ENCODE peak calls at places on chromosomes 1 and 21, in six cellular contexts. T is neural crest cell; D is CD8-positive, alpha-beta memory T cell; G is activated CD8-positive, alpha-beta memory T cell treated with anti-CD3 and anti-CD28 coated beads, Interleukin-2, amount 50 U/mL, for 4 hours; P is fibroblast of villous mesenchyme; F is fibroblast of lung. I is an unnamed sample.

GRCh38 chr1:117017648-117018047 is 16.1 kb downstream of the CD101 start:
- DNase-seq in T (no peak), D (no peak), G (no peak), P (no peak), F (peak; percentile 39), I (no peak)

GRCh38 chr1:39230261-39231190 is 26.0 kb downstream of the MACF1 start:
- DNase-seq in T (no peak), D (no peak), G (peak; percentile 25), P (no peak), F (peak; percentile 43), I (no peak)

GRCh38 chr21:37375866-37376574 is 9.4 kb downstream of the DYRK1A start:
- DNase-seq in T (no peak), D (no peak), G (no peak), P (no peak), F (no peak), I (no peak)

GRCh38 chr1:205477759-205478247 is 22.0 kb upstream of the BLACAT1 start:
- DNase-seq in T (no peak), D (no peak), G (no peak), P (peak; percentile 4), F (peak; percentile 78), I (peak; percentile 67)

GRCh38 chr1:107110346-107110745 is 30.5 kb upstream of the NTNG1 start:
- DNase-seq in T (no peak), D (no peak), G (no peak), P (no peak), F (peak; percentile 63), I (peak; percentile 1)

GRCh38 chr1:236534164-236534651 is 10.4 kb downstream of the LGALS8 start:
- DNase-seq in T (no peak), D (no peak), G (peak; percentile 23), P (peak; percentile 45), F (peak; percentile 84), I (peak; percentile 53)

GRCh38 chr1:18288609-18289219 is 181.1 kb downstream of the IGSF21 start:
- DNase-seq in T (no peak), D (no peak), G (no peak), P (no peak), F (no peak), I (no peak)

GRCh38 chr1:227903061-227903521 is 44.6 kb downstream of the WNT9A start:
- DNase-seq in T (no peak), D (no peak), G (no peak), P (no peak), F (no peak), I (no peak)

GRCh38 chr1:218669431-218669830 is 324.3 kb downstream of the TGFB2 start:
- DNase-seq in T (no peak), D (no peak), G (no peak), P (no peak), F (peak; percentile 76), I (no peak)

GRCh38 chr1:229884765-229885164 is 182.3 kb upstream of the GALNT2 start:
- DNase-seq in T (no peak), D (no peak), G (no peak), P (no peak), F (no peak), I (no peak)

GRCh38 chr1:74570797-74571492 is 58.5 kb upstream of the LRRC53 start:
- DNase-seq in T (no peak), D (no peak), G (no peak), P (no peak), F (no peak), I (no peak)

GRCh38 chr21:41764558-41765392 is 2.1 kb downstream of the RIPK4 start:
- DNase-seq in T (no peak), D (no peak), G (no peak), P (no peak), F (no peak), I (no peak)

GRCh38 chr1:99808391-99809115 is 41.6 kb upstream of the AGL start:
- DNase-seq in T (peak; percentile 19), D (peak; percentile 2), G (no peak), P (peak; percentile 95), F (peak; percentile 92), I (peak; percentile 97)

GRCh38 chr1:63108226-63108625 is 214.1 kb upstream of the FOXD3 start:
- DNase-seq in T (no peak), D (no peak), G (no peak), P (no peak), F (peak; percentile 48), I (no peak)

GRCh38 chr1:161119017-161119378 is 1.1 kb downstream of the NIT1 start:
- DNase-seq in T (no peak), D (no peak), G (no peak), P (peak; percentile 13), F (no peak), I (peak; percentile 25)

GRCh38 chr1:40877681-40878080 is 15.5 kb upstream of the CITED4 start:
- DNase-seq in T (no peak), D (no peak), G (peak; percentile 30), P (peak; percentile 89), F (peak; percentile 94), I (peak; percentile 92)

GRCh38 chr1:54153548-54154439 is 994 bp upstream of the CDCP2 start:
- DNase-seq in T (no peak), D (no peak), G (no peak), P (peak; percentile 80), F (peak; percentile 64), I (peak; percentile 81)

GRCh38 chr1:86916752-86917151 is 2.3 kb downstream of the HS2ST1 start:
- DNase-seq in T (no peak), D (no peak), G (no peak), P (no peak), F (no peak), I (no peak)

GRCh38 chr1:195590649-195591048 is 1017.6 kb downstream of the KCNT2 start:
- DNase-seq in T (no peak), D (no peak), G (no peak), P (no peak), F (peak; percentile 43), I (no peak)

GRCh38 chr21:35398366-35398982 is 349.4 kb upstream of the RUNX1 start:
- DNase-seq in T (no peak), D (no peak), G (no peak), P (no peak), F (peak; percentile 41), I (peak; percentile 28)

GRCh38 chr1:108663074-108663473 is 2.2 kb upstream of the HENMT1 start:
- DNase-seq in T (no peak), D (no peak), G (no peak), P (no peak), F (no peak), I (peak; percentile 15)

GRCh38 chr1:10714337-10715114 is 81.9 kb downstream of the CASZ1 start:
- DNase-seq in T (no peak), D (no peak), G (no peak), P (no peak), F (peak; percentile 42), I (no peak)

I was measured in fibroblast of pulmonary artery.